ENCODE peak calls at places on chromosomes 5 and 9, in four cellular contexts. P, Z, C and L are unnamed samples. For H3K27me3 and H3K36me3, the result is how much of the 10 kb centered on the place peaks cover.

GRCh38 chr5:143016777-143017374 is 246.7 kb downstream of the ARHGAP26 start:
- DNase-seq in P (no peak), C (peak), Z (no peak), L (peak)

GRCh38 chr5:174706997-174707548 is 17.3 kb upstream of the MSX2 start:
- DNase-seq in Z (no peak), P (no peak), C (peak), L (no peak)

GRCh38 chr9:12640021-12640587 is 53.1 kb upstream of the TYRP1 start:
- DNase-seq in C (peak), Z (no peak), P (no peak), L (no peak)

GRCh38 chr9:111005711-111006482 is 32.4 kb downstream of the LPAR1 start:
- DNase-seq in Z (no peak), P (no peak), C (peak), L (no peak)

GRCh38 chr5:111135946-111136345 is 43.8 kb downstream of the WDR36 start:
- DNase-seq in P (no peak), C (peak), Z (peak), L (no peak)

GRCh38 chr9:69981686-69982450 is 61.8 kb upstream of the MAMDC2 start:
- DNase-seq in Z (peak), P (no peak), C (peak), L (no peak)

GRCh38 chr5:112957970-112958773 is 18.4 kb upstream of the DCP2 start:
- DNase-seq in C (peak), P (peak), Z (peak), L (no peak)

GRCh38 chr9:136695435-136695895 is 8.2 kb upstream of the AGPAT2 start:
- DNase-seq in Z (no peak), C (no peak), P (peak), L (no peak)

GRCh38 chr5:176734756-176735342 is 75.5 kb upstream of the UNC5A start:
- DNase-seq in C (no peak), P (no peak), Z (peak), L (peak)

GRCh38 chr5:57539281-57539701 is 56.7 kb upstream of the ACTBL2 start:
- DNase-seq in C (peak), P (no peak), Z (no peak), L (no peak)

GRCh38 chr9:138024131-138024530 is 146.5 kb downstream of the CACNA1B start:
- DNase-seq in Z (no peak), C (no peak), P (peak), L (no peak)

GRCh38 chr5:16903480-16904300 is 32.4 kb downstream of the MYO10 start:
- DNase-seq in Z (no peak), P (no peak), C (no peak), L (no peak)

GRCh38 chr5:149005077-149005892 is 57.6 kb downstream of the SH3TC2 start:
- DNase-seq in C (peak), P (no peak), Z (no peak), L (no peak)

GRCh38 chr5:34598177-34598794 is 57.8 kb upstream of the RAI14 start:
- DNase-seq in Z (peak), C (peak), P (no peak), L (no peak)

GRCh38 chr5:61625682-61626620 is 293.9 kb downstream of the ZSWIM6 start:
- DNase-seq in C (peak), Z (peak), P (peak), L (peak)

GRCh38 chr5:73637565-73637964 is 11.6 kb downstream of the ARHGEF28 start:
- DNase-seq in C (no peak), P (no peak), Z (no peak), L (no peak)

GRCh38 chr5:59826996-59827395 is 66.5 kb downstream of the PDE4D start:
- DNase-seq in C (no peak), Z (no peak), P (no peak), L (no peak)

GRCh38 chr9:137314561-137315560 is 12.8 kb upstream of the NRARP start:
- DNase-seq in C (no peak), Z (peak), P (no peak), L (peak)

GRCh38 chr9:22158983-22159382 is 149.9 kb upstream of the CDKN2B start:
- DNase-seq in C (peak), Z (peak), P (peak), L (no peak)

GRCh38 chr5:15103864-15104263 is 232.3 kb upstream of the ANKH start:
- DNase-seq in P (no peak), C (no peak), Z (no peak), L (no peak)

GRCh38 chr5:175347027-175347426 is 97.0 kb downstream of the DRD1 start:
- DNase-seq in P (no peak), C (peak), Z (no peak), L (peak)

GRCh38 chr5:11873587-11873986 is 30.7 kb downstream of the CTNND2 start:
- DNase-seq in C (no peak), Z (no peak), P (no peak), L (no peak)

GRCh38 chr9:123620258-123620657 is 264.3 kb downstream of the CRB2 start:
- DNase-seq in C (peak), P (no peak), Z (no peak), L (no peak)

GRCh38 chr9:5510360-5510931 is at the start of gene PDCD1LG2:
- DNase-seq in Z (no peak), C (peak), P (no peak), L (no peak)

GRCh38 chr9:5510991-5511390 is 660 bp downstream of the PDCD1LG2 start:
- DNase-seq in Z (peak), C (peak), P (no peak), L (no peak)

GRCh38 chr9:5511476-5511875 is 1.1 kb downstream of the PDCD1LG2 start:
- DNase-seq in P (no peak), C (no peak), Z (no peak), L (no peak)

GRCh38 chr9:5511935-5512580 is 1.7 kb downstream of the PDCD1LG2 start:
- DNase-seq in C (no peak), P (no peak), Z (no peak), L (no peak)

DNA sequence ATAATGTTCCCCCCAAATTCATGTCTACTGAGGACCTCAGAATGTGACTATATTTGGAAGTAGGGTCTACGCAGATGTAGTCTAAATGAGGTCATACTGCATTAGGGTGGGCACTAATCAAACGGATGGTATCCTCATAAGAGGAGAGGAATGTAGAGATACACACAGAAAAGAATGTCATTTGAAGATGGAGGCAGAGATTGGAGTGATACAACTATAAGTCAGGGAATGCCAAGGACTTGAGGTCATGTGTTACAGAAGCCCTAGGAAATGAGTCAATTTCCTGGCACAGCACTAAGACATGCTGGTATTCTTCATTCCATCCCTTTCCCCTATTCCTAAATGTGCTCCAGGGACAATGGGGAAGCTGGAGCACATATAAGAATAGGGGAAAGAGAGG is 758 bp upstream of the PDCD1LG2 start:
- DNase-seq in Z (peak), C (peak), P (no peak), L (no peak)
- H3K4me3 ChIP-seq in Z (peak), C (no peak), P (no peak), L (no peak)

GRCh38 chr5:173233347-173234128 is 1.5 kb downstream of the NKX2-5 start:
- DNase-seq in C (no peak), Z (no peak), P (no peak), L (peak)
- H3K27me3 ChIP-seq in C (half or more), Z (half or more), P (half or more), L (half or more)

DNA sequence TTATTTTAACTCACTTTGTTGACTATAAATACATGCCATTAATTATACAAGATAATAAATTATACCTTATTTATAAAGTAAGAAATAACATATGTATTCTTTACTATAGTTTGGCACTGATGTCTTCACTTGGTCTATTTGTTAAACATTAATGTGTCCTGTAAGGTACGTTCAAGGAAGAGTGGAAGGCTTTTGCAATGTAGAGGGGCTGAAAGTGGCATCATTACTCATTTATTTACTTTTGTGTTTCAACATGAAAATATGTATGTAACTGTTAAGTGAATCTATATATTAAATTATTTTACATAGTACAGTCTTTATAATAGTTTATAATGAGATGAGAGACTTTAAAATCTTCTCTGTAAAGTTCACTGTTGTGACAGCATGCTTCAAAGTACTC is 348.7 kb downstream of the CCDC171 start:
- DNase-seq in C (no peak), Z (no peak), P (no peak), L (no peak)
- H3K36me3 ChIP-seq in C (under half), Z (under half), P (under half), L (under half)

DNA sequence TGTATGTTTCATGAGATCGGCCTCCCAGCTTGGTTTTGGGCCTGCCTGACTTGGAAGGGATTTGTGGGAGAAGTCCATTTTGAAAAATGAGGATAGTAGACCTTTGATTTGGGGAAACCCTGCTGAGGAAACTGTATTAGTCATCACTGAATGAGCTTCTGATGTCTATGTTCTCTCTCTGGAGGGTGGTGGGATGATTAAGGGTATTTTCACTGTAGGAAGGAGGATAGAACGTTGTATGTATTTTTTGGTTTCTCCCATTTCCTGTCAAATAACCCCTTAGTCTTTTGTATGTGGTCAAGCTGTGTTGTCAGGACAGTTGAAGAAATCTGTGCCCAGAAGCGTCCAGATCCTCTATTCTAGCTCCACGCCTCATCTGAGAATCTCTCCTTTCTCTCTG is 151.9 kb downstream of the INSYN2B start:
- DNase-seq in Z (no peak), P (no peak), C (no peak), L (no peak)
- H3K4me3 ChIP-seq in Z (no peak), P (no peak), C (no peak), L (no peak)

GRCh38 chr5:139680368-139681111 is 32.4 kb downstream of the CXXC5 start:
- DNase-seq in P (no peak), C (no peak), Z (no peak), L (no peak)
- H3K27me3 ChIP-seq in P (under half), C (under half), Z (under half), L (under half)

GRCh38 chr5:163659568-163659902 is 154.1 kb downstream of the MAT2B start:
- DNase-seq in P (no peak), Z (no peak), C (no peak), L (no peak)
- H3K36me3 ChIP-seq in P (under half), Z (under half), C (under half), L (under half)

GRCh38 chr9:133478851-133479711 is at the start of gene SLC2A6:
- DNase-seq in P (peak), Z (peak), C (peak), L (peak)
- H3K4me3 ChIP-seq in P (peak), Z (peak), C (peak), L (peak)

GRCh38 chr9:121450241-121450640 is 49.4 kb downstream of the GGTA1 start:
- DNase-seq in P (no peak), Z (no peak), C (no peak), L (no peak)
- H3K27me3 ChIP-seq in P (under half), Z (half or more), C (half or more), L (under half)

GRCh38 chr9:34566972-34567371 is 22.6 kb downstream of the CNTFR start:
- DNase-seq in P (no peak), Z (no peak), C (no peak), L (no peak)
- H3K36me3 ChIP-seq in P (under half), Z (under half), C (under half), L (under half)

GRCh38 chr5:109411175-109411514 is 1.4 kb upstream of the PJA2 start:
- DNase-seq in Z (no peak), P (no peak), C (no peak), L (no peak)
- H3K4me3 ChIP-seq in Z (peak), P (peak), C (peak), L (peak)